ENCODE peak calls at places on chromosome 22, in four cellular contexts. H is neural progenitor cell, J is H9, M is fibroblast of lung. R is an unnamed sample.

GRCh38 chr22:43313497-43314474 is 29.4 kb downstream of the SCUBE1 start:
- DNase-seq in J (no peak), M (no peak), H (peak), R (peak)

GRCh38 chr22:31346733-31347250 is 646 bp upstream of the PATZ1 start:
- DNase-seq in H (peak), J (peak), M (peak), R (peak)

GRCh38 chr22:38110008-38110862 is at the start of gene BAIAP2L2:
- DNase-seq in J (peak), H (no peak), M (no peak), R (peak)

GRCh38 chr22:39994046-39994565 is 648 bp upstream of the FAM83F start:
- DNase-seq in J (no peak), H (no peak), M (no peak), R (peak)

GRCh38 chr22:24466831-24467249 is 28.3 kb upstream of the UPB1 start:
- DNase-seq in J (no peak), M (peak), H (peak), R (no peak)

GRCh38 chr22:17199131-17199731 is 20.0 kb downstream of the ADA2 start:
- DNase-seq in H (peak), M (peak), J (peak), R (peak)

GRCh38 chr22:24429411-24430365 is 2.3 kb downstream of the ADORA2A start:
- DNase-seq in J (peak), M (no peak), H (no peak), R (peak)

GRCh38 chr22:33873186-33873585 is 47.1 kb downstream of the LARGE1 start:
- DNase-seq in M (no peak), J (no peak), H (no peak), R (no peak)

GRCh38 chr22:45077286-45077685 is 67.5 kb upstream of the PHF21B start:
- DNase-seq in J (no peak), H (peak), M (no peak), R (no peak)

GRCh38 chr22:43241138-43241597 is 54.2 kb upstream of the TTLL12 start:
- DNase-seq in J (no peak), M (no peak), H (no peak), R (no peak)

GRCh38 chr22:20994128-20994901 is 7.6 kb downstream of the THAP7 start:
- DNase-seq in M (no peak), J (no peak), H (no peak), R (peak)

GRCh38 chr22:20145206-20145831 is 5.5 kb downstream of the CCDC188 start:
- DNase-seq in H (no peak), M (no peak), J (no peak), R (no peak)

GRCh38 chr22:44543362-44543761 is 45.3 kb upstream of the RTL6 start:
- DNase-seq in J (no peak), M (no peak), H (no peak), R (no peak)

GRCh38 chr22:26045855-26046254 is 123.4 kb upstream of the SEZ6L start:
- DNase-seq in H (no peak), J (no peak), M (no peak), R (no peak)

GRCh38 chr22:48490513-48491411 is 1336.9 kb downstream of the BRD1 start:
- DNase-seq in J (peak), H (peak), M (no peak), R (no peak)

GRCh38 chr22:40805239-40805638 is 13.9 kb downstream of the SLC25A17 start:
- DNase-seq in H (peak), M (no peak), J (no peak), R (no peak)

GRCh38 chr22:38347944-38348750 is 30.9 kb upstream of the CSNK1E start:
- DNase-seq in J (no peak), M (no peak), H (no peak), R (peak)

GRCh38 chr22:46799626-46800025 is 37.2 kb downstream of the TBC1D22A start:
- DNase-seq in J (no peak), H (no peak), M (no peak), R (peak)

GRCh38 chr22:34976886-34977285 is 89.1 kb upstream of the ISX start:
- DNase-seq in J (no peak), M (no peak), H (no peak), R (no peak)

GRCh38 chr22:38766076-38766777 is 10.4 kb upstream of the SUN2 start:
- DNase-seq in J (peak), H (peak), M (peak), R (no peak)

GRCh38 chr22:37270928-37271650 is 11.2 kb upstream of the CYTH4 start:
- DNase-seq in M (peak), J (no peak), H (no peak), R (no peak)

GRCh38 chr22:19691721-19692341 is 22.5 kb upstream of the SEPTIN5 start:
- DNase-seq in M (peak), H (peak), J (peak), R (no peak)

GRCh38 chr22:32528984-32529982 is 54.7 kb downstream of the FBXO7 start:
- DNase-seq in H (peak), J (peak), M (peak), R (peak)

GRCh38 chr22:36301384-36301828 is 48.5 kb downstream of the APOL1 start:
- DNase-seq in J (peak), M (peak), H (peak), R (peak)

GRCh38 chr22:20549232-20549841 is 41.9 kb downstream of the MED15 start:
- DNase-seq in H (no peak), M (no peak), J (no peak), R (no peak)

GRCh38 chr22:27823221-27823620 is 21.7 kb upstream of the MN1 start:
- DNase-seq in J (no peak), M (no peak), H (no peak), R (no peak)
- H3K9ac ChIP-seq in J (no peak), M (no peak), H (no peak), R (no peak)

DNA sequence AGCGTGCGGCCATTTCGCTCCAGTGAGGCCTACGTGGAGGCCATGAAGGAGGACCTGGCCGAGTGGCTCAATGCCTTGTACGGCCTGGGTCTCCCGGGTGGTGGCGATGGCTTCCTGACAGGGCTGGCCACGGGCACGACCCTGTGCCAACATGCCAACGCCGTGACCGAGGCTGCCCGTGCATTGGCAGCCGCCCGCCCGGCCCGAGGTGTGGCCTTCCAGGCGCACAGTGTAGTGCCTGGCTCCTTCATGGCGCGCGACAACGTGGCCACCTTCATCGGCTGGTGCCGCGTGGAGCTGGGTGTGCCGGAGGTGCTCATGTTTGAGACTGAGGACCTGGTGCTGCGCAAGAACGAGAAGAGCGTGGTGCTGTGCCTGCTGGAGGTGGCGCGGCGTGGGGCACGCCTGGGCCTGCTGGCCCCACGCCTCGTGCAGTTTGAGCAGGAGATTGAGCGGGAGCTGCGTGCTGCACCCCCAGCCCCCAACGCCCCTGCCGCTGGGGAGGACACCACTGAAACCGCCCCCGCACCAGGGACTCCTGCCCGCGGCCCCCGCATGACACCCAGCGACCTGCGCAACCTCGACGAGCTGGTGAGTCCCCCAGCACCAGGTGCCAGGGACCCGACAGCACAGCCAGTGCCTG is 1.8 kb downstream of the GAS2L1 start:
- DNase-seq in M (no peak), J (no peak), H (no peak), R (peak)
- H3K9ac ChIP-seq in M (no peak), J (no peak), H (no peak), R (no peak)

DNA sequence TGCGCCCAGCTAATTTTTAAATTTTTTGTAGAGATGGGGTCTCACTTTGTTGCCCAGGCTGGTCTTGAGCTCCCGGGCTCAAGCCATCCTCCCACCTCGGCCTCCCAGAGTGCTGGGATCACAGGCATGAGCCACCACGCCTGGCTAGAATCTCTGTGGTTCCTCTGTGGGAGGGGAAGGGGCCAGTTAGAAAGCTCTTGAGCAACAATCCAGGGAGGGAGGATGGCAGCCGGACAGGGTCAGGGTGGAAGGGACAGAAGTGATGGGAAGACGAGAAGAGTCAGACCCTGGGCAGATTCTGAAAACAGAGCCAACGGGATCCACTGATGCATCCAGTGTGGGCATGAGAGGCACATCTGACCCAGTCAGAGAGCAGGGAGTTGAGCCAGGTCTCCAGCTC is 38.9 kb upstream of the MN1 start:
- DNase-seq in M (no peak), H (no peak), J (no peak), R (no peak)
- H3K9ac ChIP-seq in M (no peak), H (no peak), J (no peak), R (no peak)

DNA sequence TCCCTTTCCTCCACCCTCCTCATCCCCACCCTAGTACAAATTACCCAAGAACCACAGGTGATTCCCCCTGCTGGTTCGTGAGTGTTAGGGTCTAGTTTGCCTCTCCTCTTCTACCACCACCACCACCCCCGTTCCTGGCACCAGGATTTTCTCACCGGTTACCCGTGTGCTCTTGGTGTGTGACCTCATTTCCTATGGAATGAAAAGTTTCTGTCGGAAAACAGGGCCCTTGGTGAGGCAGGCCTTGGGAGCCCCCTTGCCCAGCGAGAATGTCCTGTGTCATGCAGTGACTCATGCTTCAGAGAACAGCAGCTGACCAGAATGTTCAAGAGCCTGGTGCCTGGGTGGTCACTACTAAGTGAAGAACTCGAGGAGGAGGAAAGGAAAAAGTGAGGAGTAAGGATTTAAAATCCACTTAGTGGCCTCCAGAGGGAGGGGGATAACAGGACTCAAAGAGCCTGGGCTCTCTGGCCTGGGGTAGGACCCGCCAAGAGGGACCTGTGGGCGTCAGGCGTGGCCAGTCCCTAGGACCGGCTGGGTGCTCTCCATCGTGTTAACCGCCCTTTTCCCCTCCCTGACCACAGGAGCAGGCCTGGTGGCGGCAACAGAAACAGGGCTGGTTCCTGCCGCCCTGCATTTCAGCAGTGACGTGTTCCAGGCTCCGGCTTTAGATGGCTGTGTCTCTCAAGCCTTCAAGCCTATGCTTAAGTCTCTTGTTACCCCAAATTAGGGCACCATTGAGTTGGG is 30.2 kb downstream of the C22orf31 start:
- DNase-seq in H (peak), J (peak), M (peak), R (peak)
- H3K9ac ChIP-seq in H (no peak), J (no peak), M (peak), R (no peak)

GRCh38 chr22:28963362-28963761 is 80.0 kb downstream of the ZNRF3 start:
- DNase-seq in H (no peak), M (no peak), J (no peak), R (no peak)

GRCh38 chr22:28969401-28970168 is 86.2 kb downstream of the ZNRF3 start:
- DNase-seq in J (no peak), M (no peak), H (peak), R (no peak)

GRCh38 chr22:28967163-28967562 is 83.8 kb downstream of the ZNRF3 start:
- DNase-seq in H (no peak), J (no peak), M (no peak), R (no peak)

GRCh38 chr22:28973352-28973751 is 88.3 kb downstream of the C22orf31 start:
- DNase-seq in M (no peak), J (no peak), H (no peak), R (no peak)

DNA sequence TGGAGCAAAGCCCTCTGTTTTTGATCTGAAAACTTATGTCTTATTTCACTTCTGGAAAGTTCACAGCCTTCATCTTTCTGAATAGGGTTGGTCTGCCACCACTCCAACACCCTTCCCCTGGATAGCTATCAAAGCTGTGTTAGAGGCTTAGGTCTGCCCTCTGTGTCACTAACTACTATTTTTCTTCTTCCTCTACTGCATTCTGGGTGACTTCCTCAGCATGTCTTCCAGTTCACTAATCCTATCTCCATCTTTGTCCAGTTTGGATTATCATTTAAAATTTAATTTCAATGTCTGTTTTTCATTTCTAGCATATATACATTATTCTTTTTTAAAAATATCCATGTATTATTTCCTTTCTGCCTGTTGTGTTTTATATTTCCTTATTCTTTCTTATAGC is 84.6 kb downstream of the ZNRF3 start:
- DNase-seq in J (no peak), H (no peak), M (no peak), R (no peak)
- H3K9ac ChIP-seq in J (no peak), H (no peak), M (no peak), R (no peak)

GRCh38 chr22:41933411-41934177 is 7.0 kb upstream of the TNFRSF13C start:
- DNase-seq in J (no peak), H (no peak), M (no peak), R (no peak)
- H3K9ac ChIP-seq in J (no peak), H (no peak), M (no peak), R (no peak)